ENCODE peak calls at places on chromosomes 4 and X, in nine cellular contexts. One of them, this sample, is unnamed.

GRCh38 chr4:169604131-169604900 is 8.1 kb downstream of the NEK1 start:
- DNase-seq in tibial artery: no peak
- DNase-seq in spleen: no peak
- DNase-seq in vagina: no peak
- DNase-seq in CD8-positive, alpha-beta memory T cell: no peak
- DNase-seq in HCT116: no peak
- DNase-seq in upper lobe of right lung: no peak
- DNase-seq in pancreas: no peak
- DNase-seq in fibroblast of lung: peak
- DNase-seq in this sample: no peak

GRCh38 chr4:53576218-53576617 is 15.1 kb downstream of the LNX1 start:
- DNase-seq in tibial artery: no peak
- DNase-seq in CD8-positive, alpha-beta memory T cell: no peak
- DNase-seq in HCT116: no peak
- DNase-seq in upper lobe of right lung: no peak
- DNase-seq in spleen: no peak
- DNase-seq in fibroblast of lung: no peak
- DNase-seq in vagina: no peak
- DNase-seq in pancreas: no peak
- DNase-seq in this sample: no peak

GRCh38 chr4:26351685-26352084 is 30.9 kb downstream of the RBPJ start:
- DNase-seq in pancreas: no peak
- DNase-seq in HCT116: no peak
- DNase-seq in CD8-positive, alpha-beta memory T cell: no peak
- DNase-seq in fibroblast of lung: no peak
- DNase-seq in upper lobe of right lung: no peak
- DNase-seq in spleen: no peak
- DNase-seq in tibial artery: no peak
- DNase-seq in vagina: no peak
- DNase-seq in this sample: no peak

GRCh38 chr4:183729430-183730328 is 70.6 kb downstream of the TRAPPC11 start:
- DNase-seq in fibroblast of lung: peak
- DNase-seq in CD8-positive, alpha-beta memory T cell: no peak
- DNase-seq in spleen: no peak
- DNase-seq in vagina: no peak
- DNase-seq in upper lobe of right lung: no peak
- DNase-seq in HCT116: no peak
- DNase-seq in tibial artery: no peak
- DNase-seq in pancreas: no peak
- DNase-seq in this sample: no peak

GRCh38 chr4:165548702-165549101 is 169.9 kb downstream of the CPE start:
- DNase-seq in upper lobe of right lung: no peak
- DNase-seq in spleen: no peak
- DNase-seq in HCT116: no peak
- DNase-seq in vagina: no peak
- DNase-seq in pancreas: no peak
- DNase-seq in CD8-positive, alpha-beta memory T cell: no peak
- DNase-seq in fibroblast of lung: no peak
- DNase-seq in tibial artery: no peak
- DNase-seq in this sample: no peak

GRCh38 chrX:129641941-129642340 is 12.8 kb downstream of the APLN start:
- DNase-seq in tibial artery: no peak
- DNase-seq in HCT116: no peak
- DNase-seq in upper lobe of right lung: no peak
- DNase-seq in CD8-positive, alpha-beta memory T cell: no peak
- DNase-seq in pancreas: no peak
- DNase-seq in fibroblast of lung: peak
- DNase-seq in spleen: no peak
- DNase-seq in vagina: no peak
- DNase-seq in this sample: no peak

GRCh38 chr4:10006604-10007435 is 14.5 kb downstream of the SLC2A9 start:
- DNase-seq in upper lobe of right lung: peak
- DNase-seq in CD8-positive, alpha-beta memory T cell: no peak
- DNase-seq in pancreas: peak
- DNase-seq in vagina: no peak
- DNase-seq in fibroblast of lung: peak
- DNase-seq in tibial artery: no peak
- DNase-seq in HCT116: peak
- DNase-seq in spleen: no peak
- DNase-seq in this sample: no peak

GRCh38 chrX:154730271-154730883 is 20.5 kb downstream of the GAB3 start:
- DNase-seq in vagina: no peak
- DNase-seq in tibial artery: no peak
- DNase-seq in upper lobe of right lung: no peak
- DNase-seq in fibroblast of lung: peak
- DNase-seq in spleen: no peak
- DNase-seq in CD8-positive, alpha-beta memory T cell: no peak
- DNase-seq in pancreas: peak
- DNase-seq in HCT116: no peak
- DNase-seq in this sample: no peak

GRCh38 chrX:130108647-130109428 is 1.5 kb downstream of the ELF4 start:
- DNase-seq in HCT116: no peak
- DNase-seq in CD8-positive, alpha-beta memory T cell: no peak
- DNase-seq in tibial artery: peak
- DNase-seq in fibroblast of lung: no peak
- DNase-seq in upper lobe of right lung: peak
- DNase-seq in vagina: no peak
- DNase-seq in pancreas: no peak
- DNase-seq in spleen: peak
- DNase-seq in this sample: peak

GRCh38 chr4:30256105-30256828 is 463.9 kb upstream of the PCDH7 start:
- DNase-seq in spleen: no peak
- DNase-seq in upper lobe of right lung: no peak
- DNase-seq in HCT116: no peak
- DNase-seq in CD8-positive, alpha-beta memory T cell: no peak
- DNase-seq in pancreas: no peak
- DNase-seq in vagina: no peak
- DNase-seq in fibroblast of lung: no peak
- DNase-seq in tibial artery: no peak
- DNase-seq in this sample: no peak

GRCh38 chrX:124573458-124573857 is 227.1 kb downstream of the SH2D1A start:
- DNase-seq in fibroblast of lung: no peak
- DNase-seq in spleen: no peak
- DNase-seq in vagina: no peak
- DNase-seq in HCT116: no peak
- DNase-seq in CD8-positive, alpha-beta memory T cell: no peak
- DNase-seq in pancreas: no peak
- DNase-seq in tibial artery: no peak
- DNase-seq in upper lobe of right lung: no peak
- DNase-seq in this sample: no peak

GRCh38 chrX:46965125-46965758 is 53.0 kb downstream of the JADE3 start:
- DNase-seq in tibial artery: no peak
- DNase-seq in HCT116: no peak
- DNase-seq in upper lobe of right lung: no peak
- DNase-seq in pancreas: no peak
- DNase-seq in vagina: no peak
- DNase-seq in spleen: no peak
- DNase-seq in fibroblast of lung: peak
- DNase-seq in CD8-positive, alpha-beta memory T cell: no peak
- DNase-seq in this sample: no peak

GRCh38 chr4:152974732-152975614 is 38.9 kb downstream of the FHDC1 start:
- DNase-seq in vagina: peak
- DNase-seq in upper lobe of right lung: no peak
- DNase-seq in pancreas: no peak
- DNase-seq in spleen: peak
- DNase-seq in tibial artery: peak
- DNase-seq in HCT116: no peak
- DNase-seq in fibroblast of lung: no peak
- DNase-seq in CD8-positive, alpha-beta memory T cell: no peak
- DNase-seq in this sample: no peak

GRCh38 chr4:30815685-30816084 is 95.5 kb downstream of the PCDH7 start:
- DNase-seq in pancreas: no peak
- DNase-seq in spleen: no peak
- DNase-seq in HCT116: no peak
- DNase-seq in fibroblast of lung: no peak
- DNase-seq in vagina: no peak
- DNase-seq in upper lobe of right lung: no peak
- DNase-seq in tibial artery: no peak
- DNase-seq in CD8-positive, alpha-beta memory T cell: no peak
- DNase-seq in this sample: no peak

GRCh38 chr4:26083987-26084386 is 170.0 kb downstream of the SMIM20 start:
- DNase-seq in upper lobe of right lung: no peak
- DNase-seq in spleen: no peak
- DNase-seq in tibial artery: no peak
- DNase-seq in HCT116: peak
- DNase-seq in vagina: no peak
- DNase-seq in CD8-positive, alpha-beta memory T cell: no peak
- DNase-seq in pancreas: no peak
- DNase-seq in fibroblast of lung: peak
- DNase-seq in this sample: no peak

GRCh38 chr4:76943790-76944189 is 5.8 kb upstream of the SEPTIN11 start:
- DNase-seq in spleen: no peak
- DNase-seq in CD8-positive, alpha-beta memory T cell: no peak
- DNase-seq in pancreas: no peak
- DNase-seq in vagina: no peak
- DNase-seq in tibial artery: no peak
- DNase-seq in fibroblast of lung: peak
- DNase-seq in upper lobe of right lung: no peak
- DNase-seq in HCT116: no peak
- DNase-seq in this sample: no peak

DNA sequence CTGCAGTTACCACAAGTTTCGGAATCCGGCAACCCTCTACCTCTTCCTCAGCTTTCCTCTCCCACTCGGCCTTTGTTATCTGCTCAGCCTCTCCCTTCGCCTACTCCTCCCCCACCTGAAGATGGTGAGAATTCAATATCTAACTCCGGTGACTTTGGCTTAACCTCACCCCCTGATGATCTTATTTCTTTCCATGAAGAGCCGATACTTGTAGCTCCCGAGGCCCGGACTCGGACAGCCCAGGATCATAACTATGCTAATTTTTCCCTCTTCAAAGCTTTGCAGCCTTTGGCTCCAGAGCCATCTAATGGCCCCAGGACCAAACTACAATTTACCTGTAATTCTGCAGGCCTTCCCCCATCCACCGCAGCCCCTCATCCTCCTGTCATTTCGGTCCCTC is 32.0 kb upstream of the MGST2 start:
- DNase-seq in fibroblast of lung: peak
- DNase-seq in vagina: no peak
- DNase-seq in upper lobe of right lung: no peak
- DNase-seq in HCT116: no peak
- DNase-seq in spleen: no peak
- DNase-seq in CD8-positive, alpha-beta memory T cell: no peak
- DNase-seq in pancreas: peak
- DNase-seq in tibial artery: no peak
- DNase-seq in this sample: no peak
- H3K27ac ChIP-seq in fibroblast of lung: no peak
- H3K27ac ChIP-seq in vagina: no peak
- H3K27ac ChIP-seq in upper lobe of right lung: no peak
- H3K27ac ChIP-seq in HCT116: no peak
- H3K27ac ChIP-seq in spleen: no peak
- H3K27ac ChIP-seq in CD8-positive, alpha-beta memory T cell: no peak
- H3K27ac ChIP-seq in pancreas: no peak
- H3K27ac ChIP-seq in tibial artery: no peak
- H3K27ac ChIP-seq in this sample: no peak

GRCh38 chr4:73409012-73409862 is 5.2 kb downstream of the ALB start:
- DNase-seq in fibroblast of lung: no peak
- DNase-seq in HCT116: no peak
- DNase-seq in spleen: no peak
- DNase-seq in CD8-positive, alpha-beta memory T cell: no peak
- DNase-seq in tibial artery: no peak
- DNase-seq in vagina: no peak
- DNase-seq in upper lobe of right lung: no peak
- DNase-seq in pancreas: no peak
- DNase-seq in this sample: no peak
- H3K4me3 ChIP-seq in fibroblast of lung: no peak
- H3K4me3 ChIP-seq in HCT116: no peak
- H3K4me3 ChIP-seq in spleen: no peak
- H3K4me3 ChIP-seq in CD8-positive, alpha-beta memory T cell: no peak
- H3K4me3 ChIP-seq in tibial artery: no peak
- H3K4me3 ChIP-seq in vagina: no peak
- H3K4me3 ChIP-seq in upper lobe of right lung: no peak
- H3K4me3 ChIP-seq in pancreas: no peak
- H3K4me3 ChIP-seq in this sample: no peak

GRCh38 chrX:40266490-40267333 is 169.0 kb upstream of the BCOR start:
- DNase-seq in spleen: peak
- DNase-seq in HCT116: peak
- DNase-seq in upper lobe of right lung: peak
- DNase-seq in pancreas: peak
- DNase-seq in CD8-positive, alpha-beta memory T cell: peak
- DNase-seq in tibial artery: peak
- DNase-seq in fibroblast of lung: peak
- DNase-seq in vagina: no peak
- DNase-seq in this sample: peak
- H3K27ac ChIP-seq in spleen: peak
- H3K27ac ChIP-seq in HCT116: peak
- H3K27ac ChIP-seq in upper lobe of right lung: peak
- H3K27ac ChIP-seq in pancreas: peak
- H3K27ac ChIP-seq in CD8-positive, alpha-beta memory T cell: no peak
- H3K27ac ChIP-seq in tibial artery: peak
- H3K27ac ChIP-seq in fibroblast of lung: peak
- H3K27ac ChIP-seq in vagina: peak
- H3K27ac ChIP-seq in this sample: no peak

GRCh38 chr4:112704322-112704721 is 67.4 kb downstream of the LARP7 start:
- DNase-seq in HCT116: no peak
- DNase-seq in upper lobe of right lung: no peak
- DNase-seq in vagina: no peak
- DNase-seq in CD8-positive, alpha-beta memory T cell: no peak
- DNase-seq in pancreas: no peak
- DNase-seq in tibial artery: no peak
- DNase-seq in spleen: no peak
- DNase-seq in fibroblast of lung: no peak
- DNase-seq in this sample: no peak

GRCh38 chr4:112704991-112705845 is 68.3 kb downstream of the LARP7 start:
- DNase-seq in fibroblast of lung: peak
- DNase-seq in tibial artery: peak
- DNase-seq in CD8-positive, alpha-beta memory T cell: peak
- DNase-seq in upper lobe of right lung: peak
- DNase-seq in vagina: no peak
- DNase-seq in spleen: peak
- DNase-seq in pancreas: peak
- DNase-seq in HCT116: peak
- DNase-seq in this sample: no peak

GRCh38 chr4:112702892-112703291 is 65.9 kb downstream of the LARP7 start:
- DNase-seq in tibial artery: no peak
- DNase-seq in CD8-positive, alpha-beta memory T cell: no peak
- DNase-seq in fibroblast of lung: peak
- DNase-seq in HCT116: no peak
- DNase-seq in pancreas: no peak
- DNase-seq in vagina: no peak
- DNase-seq in spleen: no peak
- DNase-seq in upper lobe of right lung: no peak
- DNase-seq in this sample: no peak

GRCh38 chr4:112706840-112707207 is 69.9 kb downstream of the LARP7 start:
- DNase-seq in pancreas: no peak
- DNase-seq in tibial artery: no peak
- DNase-seq in vagina: no peak
- DNase-seq in fibroblast of lung: no peak
- DNase-seq in upper lobe of right lung: no peak
- DNase-seq in CD8-positive, alpha-beta memory T cell: no peak
- DNase-seq in HCT116: no peak
- DNase-seq in spleen: no peak
- DNase-seq in this sample: no peak

DNA sequence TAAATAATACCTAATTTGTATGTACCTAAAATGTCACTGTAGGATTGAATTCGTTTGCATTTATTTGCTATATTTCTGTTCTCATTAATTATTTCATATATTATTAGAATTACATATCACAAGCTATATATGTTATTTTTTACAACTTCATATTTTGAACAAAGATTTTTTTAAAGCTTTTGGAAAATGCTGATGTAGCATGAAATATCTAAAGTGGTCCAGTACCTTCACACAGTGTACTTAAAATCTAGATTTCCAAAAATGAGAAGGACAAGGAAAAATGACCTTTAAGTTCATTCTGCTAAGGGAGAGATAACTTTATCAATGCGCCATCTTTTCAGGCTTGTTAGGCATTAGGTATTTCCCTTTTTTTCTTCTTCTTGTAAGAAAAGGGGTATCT is 71.8 kb downstream of the LARP7 start:
- DNase-seq in pancreas: no peak
- DNase-seq in vagina: no peak
- DNase-seq in spleen: no peak
- DNase-seq in HCT116: no peak
- DNase-seq in fibroblast of lung: no peak
- DNase-seq in upper lobe of right lung: no peak
- DNase-seq in tibial artery: no peak
- DNase-seq in CD8-positive, alpha-beta memory T cell: no peak
- DNase-seq in this sample: no peak
- H3K4me3 ChIP-seq in pancreas: no peak
- H3K4me3 ChIP-seq in vagina: no peak
- H3K4me3 ChIP-seq in spleen: no peak
- H3K4me3 ChIP-seq in HCT116: no peak
- H3K4me3 ChIP-seq in fibroblast of lung: no peak
- H3K4me3 ChIP-seq in upper lobe of right lung: no peak
- H3K4me3 ChIP-seq in tibial artery: no peak
- H3K4me3 ChIP-seq in CD8-positive, alpha-beta memory T cell: no peak
- H3K4me3 ChIP-seq in this sample: no peak